ENCODE peak calls at places on chromosomes 6 and 20, in ten cellular contexts. E, T, Y, O, F, V, L, C, W and X are unnamed samples.

GRCh38 chr6:157185171-157185570 is 138.1 kb downstream of the TMEM242 start:
- DNase-seq in Y (no peak), T (no peak), L (no peak), V (no peak), O (no peak), W (no peak), F (no peak), E (no peak), C (no peak), X (no peak)

GRCh38 chr6:127972815-127973214 is 72.0 kb upstream of the THEMIS start:
- DNase-seq in F (no peak), E (no peak), W (no peak), V (no peak), L (no peak), Y (no peak), C (no peak), O (peak; percentile 25), T (no peak), X (no peak)

GRCh38 chr6:167247814-167248595 is 43.1 kb upstream of the UNC93A start:
- DNase-seq in V (no peak), L (no peak), F (no peak), E (no peak), W (no peak), T (no peak), Y (no peak), O (no peak), C (no peak), X (no peak)

GRCh38 chr20:48015943-48016723 is 230.9 kb upstream of the SULF2 start:
- DNase-seq in W (peak; percentile 94), L (no peak), E (no peak), T (peak; percentile 82), O (no peak), V (no peak), F (no peak), C (no peak), Y (no peak), X (no peak)

GRCh38 chr20:5096463-5096862 is 23.3 kb downstream of the PCNA start:
- DNase-seq in F (no peak), E (no peak), T (no peak), V (no peak), L (no peak), C (no peak), Y (no peak), W (no peak), O (no peak), X (no peak)

GRCh38 chr20:51894201-51894600 is 91.9 kb upstream of the SALL4 start:
- DNase-seq in V (no peak), E (no peak), C (no peak), W (no peak), L (no peak), Y (no peak), O (no peak), T (no peak), F (no peak), X (no peak)

GRCh38 chr6:87755697-87756671 is 54.0 kb upstream of the AKIRIN2 start:
- DNase-seq in T (peak; percentile 48), E (no peak), Y (no peak), C (no peak), O (no peak), F (no peak), V (no peak), W (peak; percentile 7), L (no peak), X (no peak)

GRCh38 chr20:61408951-61409740 is 157.1 kb downstream of the CDH4 start:
- DNase-seq in T (no peak), F (no peak), E (no peak), Y (no peak), L (no peak), V (no peak), C (no peak), W (no peak), O (no peak), X (no peak)

GRCh38 chr6:130934848-130935585 is 107.8 kb downstream of the SMLR1 start:
- DNase-seq in O (no peak), F (no peak), L (no peak), Y (no peak), T (no peak), V (no peak), E (no peak), C (no peak), W (no peak), X (no peak)

GRCh38 chr6:75460636-75461035 is 33.0 kb downstream of the FILIP1 start:
- DNase-seq in Y (no peak), E (no peak), C (no peak), T (no peak), F (no peak), V (no peak), L (no peak), W (no peak), O (no peak), X (no peak)

GRCh38 chr6:53335224-53335994 is 13.3 kb downstream of the ELOVL5 start:
- DNase-seq in V (peak; percentile 68), Y (peak; percentile 57), O (peak; percentile 49), L (no peak), E (no peak), W (no peak), C (peak; percentile 65), F (no peak), T (no peak), X (no peak)